ENCODE peak calls at places on chromosomes 1 and 21, in four cellular contexts. Y, M, P and R are unnamed samples.

GRCh38 chr1:206011057-206011456 is 7.9 kb upstream of the RAB7B start:
- DNase-seq in M (no peak), P (no peak), Y (no peak), R (no peak)

GRCh38 chr1:84851839-84852238 is 41.2 kb downstream of the LPAR3 start:
- DNase-seq in M (peak), P (no peak), Y (peak), R (peak)

GRCh38 chr1:25360596-25361581 is 22.8 kb downstream of the TMEM50A start:
- DNase-seq in P (no peak), Y (no peak), M (no peak), R (peak)

GRCh38 chr1:64121766-64122385 is 81.5 kb upstream of the UBE2U start:
- DNase-seq in M (no peak), Y (no peak), P (no peak), R (no peak)

GRCh38 chr1:48823161-48823560 is 46.5 kb upstream of the BEND5 start:
- DNase-seq in Y (no peak), M (no peak), P (peak), R (no peak)

GRCh38 chr1:34053660-34054059 is 111.4 kb downstream of the CSMD2 start:
- DNase-seq in Y (no peak), M (no peak), P (no peak), R (no peak)

GRCh38 chr21:35426484-35426883 is 377.4 kb upstream of the RUNX1 start:
- DNase-seq in Y (no peak), P (no peak), M (no peak), R (no peak)

GRCh38 chr1:54547601-54548388 is at the start of gene ACOT11:
- DNase-seq in P (peak), M (no peak), Y (no peak), R (peak)

GRCh38 chr1:47515390-47515789 is 77.5 kb downstream of the FOXD2 start:
- DNase-seq in Y (no peak), P (no peak), M (no peak), R (no peak)
- TF ChIP-seq CTCF in Y (no peak), P (no peak), M (no peak), R (no peak)

GRCh38 chr1:212514056-212514614 is 81.4 kb downstream of the NENF start:
- DNase-seq in P (no peak), Y (no peak), M (no peak), R (peak)
- H3K4me3 ChIP-seq in P (peak), Y (no peak), M (no peak), R (no peak)

DNA sequence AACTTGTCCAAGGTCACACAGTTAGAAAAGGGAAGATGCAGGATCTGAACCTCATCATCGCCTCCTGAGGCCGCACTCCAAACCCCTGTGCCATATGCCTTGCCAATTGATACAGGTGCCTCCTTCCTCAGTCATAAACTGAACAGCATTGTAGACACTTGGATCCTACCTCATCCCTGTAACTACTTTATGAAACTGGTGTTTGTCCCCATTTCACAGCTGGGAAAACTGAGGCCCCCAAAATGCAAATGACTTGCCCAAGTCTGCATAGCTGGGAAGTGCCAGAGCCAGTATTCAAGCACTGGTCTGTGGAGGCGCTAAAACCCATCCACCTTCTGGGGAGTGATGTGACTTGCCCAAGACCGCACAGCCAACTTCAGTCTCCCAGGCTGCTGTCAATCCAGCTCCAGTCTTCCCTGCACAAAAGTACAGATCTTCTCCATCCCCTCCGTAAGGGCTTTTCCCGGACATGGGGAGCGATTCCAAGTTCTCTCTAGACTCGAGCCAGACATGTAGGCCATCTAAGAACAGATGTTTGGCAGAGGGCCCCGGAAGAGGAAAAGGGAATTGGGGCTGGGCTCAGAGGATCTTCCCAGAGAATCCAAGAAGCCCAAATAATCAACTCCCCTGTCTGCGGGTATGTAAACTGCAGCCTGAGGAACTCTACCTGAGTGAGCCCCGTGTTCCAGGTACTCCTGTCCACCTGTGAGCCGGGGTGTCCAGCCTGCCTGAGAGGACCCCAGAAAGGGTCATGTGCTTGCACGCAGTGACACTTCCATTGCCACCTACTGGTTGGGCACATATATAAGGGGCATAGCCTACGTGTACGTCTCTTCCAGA is 60.5 kb downstream of the SYT2 start:
- DNase-seq in Y (no peak), P (no peak), M (no peak), R (no peak)
- TF ChIP-seq CTCF in Y (no peak), P (no peak), M (no peak), R (no peak)

DNA sequence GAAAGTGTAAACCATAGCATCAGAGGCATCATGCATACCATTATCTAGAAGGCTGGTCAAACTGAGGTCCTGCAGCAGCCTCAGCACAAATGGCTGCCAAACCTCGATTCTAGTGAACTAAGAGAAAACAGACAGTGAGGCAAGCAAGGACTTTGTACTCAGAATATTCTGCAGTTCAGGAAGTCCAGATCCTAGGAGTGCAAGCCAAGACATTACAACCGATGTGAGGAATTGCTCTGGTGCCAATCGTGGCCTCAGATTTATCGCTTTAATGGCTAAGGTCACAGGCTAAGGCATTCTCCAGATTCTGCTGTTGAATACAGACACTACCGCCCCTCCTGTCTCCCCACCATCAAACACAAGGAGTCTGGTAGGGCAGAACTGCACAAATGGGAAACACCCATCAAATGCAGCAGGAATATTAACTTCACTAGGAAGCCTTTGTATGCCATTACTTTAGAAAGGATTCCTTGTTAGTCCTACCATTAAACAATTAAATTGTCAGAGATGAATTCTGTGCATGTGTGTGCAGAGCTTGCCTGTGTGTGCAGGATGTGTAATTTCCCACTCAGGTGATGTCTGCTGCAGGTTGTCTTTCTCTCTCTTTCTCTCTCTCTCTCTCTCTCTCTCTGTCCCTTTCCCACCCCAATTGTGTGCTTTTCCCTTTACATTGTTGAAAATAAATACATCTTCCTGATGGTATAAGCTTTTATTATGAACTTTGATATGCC is 9.3 kb upstream of the SERTAD4 start:
- DNase-seq in Y (no peak), M (no peak), P (no peak), R (no peak)
- H3K4me3 ChIP-seq in Y (no peak), M (no peak), P (no peak), R (no peak)

GRCh38 chr1:14143777-14144176 is 443.8 kb downstream of the PRDM2 start:
- DNase-seq in Y (no peak), P (no peak), M (no peak), R (no peak)

GRCh38 chr1:14149431-14149830 is 449.1 kb upstream of the KAZN start:
- DNase-seq in Y (no peak), P (no peak), M (no peak), R (peak)
- TF ChIP-seq CTCF in Y (no peak), P (no peak), M (no peak), R (no peak)

GRCh38 chr21:31972622-31973021 is 99.8 kb downstream of the HUNK start:
- DNase-seq in M (no peak), P (no peak), Y (no peak), R (no peak)

GRCh38 chr21:31975491-31975890 is 102.7 kb downstream of the HUNK start:
- DNase-seq in Y (no peak), P (no peak), M (no peak), R (no peak)

GRCh38 chr21:31973402-31973944 is 100.7 kb downstream of the HUNK start:
- DNase-seq in Y (no peak), M (no peak), P (no peak), R (no peak)

GRCh38 chr21:31974454-31974985 is 101.7 kb downstream of the HUNK start:
- DNase-seq in Y (no peak), M (no peak), P (peak), R (no peak)

GRCh38 chr21:31977816-31978215 is 105.0 kb downstream of the HUNK start:
- DNase-seq in M (no peak), Y (no peak), P (no peak), R (no peak)
- H3K4me3 ChIP-seq in M (no peak), Y (no peak), P (no peak), R (no peak)

GRCh38 chr1:234827656-234828055 is 217.7 kb upstream of the IRF2BP2 start:
- DNase-seq in P (no peak), Y (no peak), M (no peak), R (no peak)
- TF ChIP-seq CTCF in P (no peak), Y (no peak), M (no peak), R (no peak)

DNA sequence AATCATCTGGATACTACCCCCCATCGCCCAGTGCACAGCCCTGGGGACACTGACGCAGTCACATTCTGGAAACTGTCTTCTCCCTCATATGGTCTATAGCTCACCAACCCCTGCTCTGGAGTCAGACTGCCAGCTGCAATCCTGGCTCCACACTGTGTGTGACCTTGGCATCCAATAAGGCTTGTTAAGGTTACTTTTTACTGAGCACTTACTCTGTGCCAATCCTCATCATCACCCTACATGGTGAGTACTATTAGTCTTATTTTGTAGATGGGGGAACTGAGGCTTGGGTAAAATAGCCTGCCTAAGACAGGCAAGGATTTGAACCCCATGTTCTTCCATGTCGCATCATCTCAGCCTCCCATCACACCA is 34.9 kb downstream of the AHDC1 start:
- DNase-seq in P (no peak), M (no peak), Y (no peak), R (no peak)
- H3K4me3 ChIP-seq in P (peak), M (no peak), Y (peak), R (no peak)

DNA sequence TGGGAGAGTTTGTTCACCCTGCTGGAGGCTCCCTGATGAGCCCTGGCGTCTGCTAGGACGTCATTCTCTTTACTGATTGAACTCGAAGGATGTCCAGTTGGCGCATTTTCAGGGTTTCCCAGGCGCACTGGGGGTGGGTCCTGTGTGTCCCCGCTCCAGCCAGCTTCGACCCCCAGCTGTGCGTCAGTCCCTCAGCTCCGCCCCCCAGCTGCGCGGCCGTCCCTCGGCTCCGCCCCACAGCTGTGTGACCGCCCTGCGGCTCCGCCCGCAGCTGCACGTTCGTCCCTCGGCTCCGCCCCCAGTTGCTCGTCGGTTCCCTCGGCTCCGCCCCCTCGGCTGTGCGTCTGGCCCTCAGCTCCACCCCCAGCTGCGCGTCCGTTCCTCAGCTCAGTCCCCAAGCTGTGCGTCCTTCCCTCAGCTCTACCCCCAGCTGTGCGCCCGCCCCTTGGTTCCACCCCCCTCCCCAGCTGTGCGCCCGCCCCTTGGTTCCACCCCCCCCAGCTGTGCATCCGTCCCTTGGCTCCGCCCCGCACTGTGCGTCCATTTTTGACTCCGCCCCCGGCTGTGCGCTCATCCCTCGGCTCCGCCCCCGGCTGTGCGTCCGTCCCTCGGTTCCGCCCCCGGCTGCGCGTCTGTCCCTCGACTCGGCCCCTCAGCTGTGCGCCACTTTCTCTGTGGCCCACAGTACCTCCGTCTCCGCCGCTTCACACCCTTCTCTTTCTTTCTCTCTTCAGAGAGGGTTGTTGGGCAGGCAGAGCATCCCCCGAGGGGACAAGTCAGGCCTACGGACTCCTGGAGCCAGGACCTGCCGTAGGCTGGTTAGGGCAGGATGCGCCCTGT is 61.3 kb downstream of the FAAP20 start:
- DNase-seq in P (peak), Y (peak), M (peak), R (peak)
- TF ChIP-seq CTCF in P (no peak), Y (no peak), M (no peak), R (no peak)

GRCh38 chr1:233112184-233113008 is 162.0 kb downstream of the NTPCR start:
- DNase-seq in P (no peak), M (no peak), Y (no peak), R (peak)
- H3K4me3 ChIP-seq in P (no peak), M (no peak), Y (no peak), R (no peak)